ENCODE peak calls at places on chromosomes 12 and 14, in ten cellular contexts. One of them, this sample, is unnamed.

GRCh38 chr12:4320859-4321701 is at the start of gene TIGAR:
- DNase-seq in AML-193: peak
- DNase-seq in cardiac muscle cell: peak
- DNase-seq in NCI-H345: peak
- DNase-seq in fibroblast of gingiva: peak
- DNase-seq in coronary artery: peak
- DNase-seq in T-cell: peak
- DNase-seq in stimulated activated CD4-positive, alpha-beta T cell treated with anti-CD3 and anti-CD28 coated beads, Interleukin-2, amount 100 ng/mL, for 24 hours: peak
- DNase-seq in HS-5: peak
- DNase-seq in heart right ventricle: peak
- DNase-seq in this sample: peak

GRCh38 chr12:20314325-20314724 is 54.0 kb upstream of the PDE3A start:
- DNase-seq in AML-193: no peak
- DNase-seq in cardiac muscle cell: no peak
- DNase-seq in NCI-H345: no peak
- DNase-seq in fibroblast of gingiva: peak
- DNase-seq in coronary artery: no peak
- DNase-seq in T-cell: no peak
- DNase-seq in stimulated activated CD4-positive, alpha-beta T cell treated with anti-CD3 and anti-CD28 coated beads, Interleukin-2, amount 100 ng/mL, for 24 hours: no peak
- DNase-seq in HS-5: peak
- DNase-seq in heart right ventricle: no peak
- DNase-seq in this sample: no peak

GRCh38 chr12:41365653-41366131 is 177.6 kb downstream of the PDZRN4 start:
- DNase-seq in AML-193: no peak
- DNase-seq in cardiac muscle cell: no peak
- DNase-seq in NCI-H345: no peak
- DNase-seq in fibroblast of gingiva: no peak
- DNase-seq in coronary artery: no peak
- DNase-seq in T-cell: no peak
- DNase-seq in stimulated activated CD4-positive, alpha-beta T cell treated with anti-CD3 and anti-CD28 coated beads, Interleukin-2, amount 100 ng/mL, for 24 hours: no peak
- DNase-seq in HS-5: no peak
- DNase-seq in heart right ventricle: no peak
- DNase-seq in this sample: no peak

GRCh38 chr14:70871863-70872677 is 35.2 kb upstream of the PCNX1 start:
- DNase-seq in AML-193: no peak
- DNase-seq in cardiac muscle cell: no peak
- DNase-seq in NCI-H345: no peak
- DNase-seq in fibroblast of gingiva: no peak
- DNase-seq in coronary artery: no peak
- DNase-seq in T-cell: no peak
- DNase-seq in stimulated activated CD4-positive, alpha-beta T cell treated with anti-CD3 and anti-CD28 coated beads, Interleukin-2, amount 100 ng/mL, for 24 hours: no peak
- DNase-seq in HS-5: no peak
- DNase-seq in heart right ventricle: no peak
- DNase-seq in this sample: no peak

GRCh38 chr12:48924617-48925217 is 575 bp downstream of the FKBP11 start:
- DNase-seq in AML-193: peak
- DNase-seq in cardiac muscle cell: peak
- DNase-seq in NCI-H345: no peak
- DNase-seq in fibroblast of gingiva: peak
- DNase-seq in coronary artery: no peak
- DNase-seq in T-cell: peak
- DNase-seq in stimulated activated CD4-positive, alpha-beta T cell treated with anti-CD3 and anti-CD28 coated beads, Interleukin-2, amount 100 ng/mL, for 24 hours: peak
- DNase-seq in HS-5: no peak
- DNase-seq in heart right ventricle: peak
- DNase-seq in this sample: peak

GRCh38 chr12:68067762-68068376 is 78.6 kb downstream of the IFNG-AS1 start:
- DNase-seq in AML-193: no peak
- DNase-seq in cardiac muscle cell: no peak
- DNase-seq in NCI-H345: no peak
- DNase-seq in fibroblast of gingiva: no peak
- DNase-seq in coronary artery: no peak
- DNase-seq in T-cell: no peak
- DNase-seq in stimulated activated CD4-positive, alpha-beta T cell treated with anti-CD3 and anti-CD28 coated beads, Interleukin-2, amount 100 ng/mL, for 24 hours: no peak
- DNase-seq in HS-5: no peak
- DNase-seq in heart right ventricle: no peak
- DNase-seq in this sample: no peak

GRCh38 chr14:94761348-94761998 is 8.4 kb downstream of the GSC start:
- DNase-seq in AML-193: no peak
- DNase-seq in cardiac muscle cell: peak
- DNase-seq in NCI-H345: no peak
- DNase-seq in fibroblast of gingiva: no peak
- DNase-seq in coronary artery: no peak
- DNase-seq in T-cell: no peak
- DNase-seq in stimulated activated CD4-positive, alpha-beta T cell treated with anti-CD3 and anti-CD28 coated beads, Interleukin-2, amount 100 ng/mL, for 24 hours: no peak
- DNase-seq in HS-5: no peak
- DNase-seq in heart right ventricle: no peak
- DNase-seq in this sample: no peak

GRCh38 chr12:111616177-111616623 is 17.1 kb upstream of the ATXN2 start:
- DNase-seq in AML-193: no peak
- DNase-seq in cardiac muscle cell: no peak
- DNase-seq in NCI-H345: no peak
- DNase-seq in fibroblast of gingiva: peak
- DNase-seq in coronary artery: no peak
- DNase-seq in T-cell: no peak
- DNase-seq in stimulated activated CD4-positive, alpha-beta T cell treated with anti-CD3 and anti-CD28 coated beads, Interleukin-2, amount 100 ng/mL, for 24 hours: no peak
- DNase-seq in HS-5: no peak
- DNase-seq in heart right ventricle: no peak
- DNase-seq in this sample: no peak

This sample was measured in CD8-positive, alpha-beta memory T cell.